ENCODE peak calls at places on chromosomes 4 and X, in five cellular contexts. One of them, this sample, is unnamed.

GRCh38 chr4:56874918-56875317 is 32.8 kb upstream of the REST start:
- DNase-seq in nephron progenitor cell: no peak
- DNase-seq in tibial nerve: no peak
- DNase-seq in astrocyte of the spinal cord: no peak
- DNase-seq in choroid plexus epithelial cell: no peak
- DNase-seq in this sample: no peak

GRCh38 chr4:137609693-137610450 is 77.6 kb upstream of the PCDH18 start:
- DNase-seq in nephron progenitor cell: no peak
- DNase-seq in tibial nerve: no peak
- DNase-seq in astrocyte of the spinal cord: peak; percentile 22
- DNase-seq in choroid plexus epithelial cell: peak; percentile 79
- DNase-seq in this sample: peak; percentile 79

GRCh38 chr4:152983774-152984411 is 47.8 kb downstream of the FHDC1 start:
- DNase-seq in nephron progenitor cell: no peak
- DNase-seq in tibial nerve: no peak
- DNase-seq in astrocyte of the spinal cord: peak; percentile 70
- DNase-seq in choroid plexus epithelial cell: peak; percentile 46
- DNase-seq in this sample: peak; percentile 26

GRCh38 chr4:1137063-1137771 is 23.9 kb upstream of the RNF212 start:
- DNase-seq in nephron progenitor cell: no peak
- DNase-seq in tibial nerve: no peak
- DNase-seq in astrocyte of the spinal cord: no peak
- DNase-seq in choroid plexus epithelial cell: peak; percentile 24
- DNase-seq in this sample: no peak

GRCh38 chrX:51893931-51894696 is 691 bp downstream of the MAGED1 start:
- DNase-seq in nephron progenitor cell: peak; percentile 42
- DNase-seq in tibial nerve: no peak
- DNase-seq in astrocyte of the spinal cord: peak; percentile 32
- DNase-seq in choroid plexus epithelial cell: peak; percentile 40
- DNase-seq in this sample: peak; percentile 59

GRCh38 chrX:155216940-155217450 is 735 bp downstream of the VBP1 start:
- DNase-seq in nephron progenitor cell: peak; percentile 4
- DNase-seq in tibial nerve: no peak
- DNase-seq in astrocyte of the spinal cord: no peak
- DNase-seq in choroid plexus epithelial cell: peak; percentile 28
- DNase-seq in this sample: peak; percentile 17

GRCh38 chr4:119526786-119527550 is 101.6 kb downstream of the PDE5A start:
- DNase-seq in nephron progenitor cell: no peak
- DNase-seq in tibial nerve: no peak
- DNase-seq in astrocyte of the spinal cord: peak; percentile 44
- DNase-seq in choroid plexus epithelial cell: no peak
- DNase-seq in this sample: no peak

GRCh38 chr4:13088726-13089658 is 395.1 kb downstream of the RAB28 start:
- DNase-seq in nephron progenitor cell: no peak
- DNase-seq in tibial nerve: no peak
- DNase-seq in astrocyte of the spinal cord: peak; percentile 5
- DNase-seq in choroid plexus epithelial cell: peak; percentile 4
- DNase-seq in this sample: peak; percentile 37

GRCh38 chrX:24294619-24295018 is 19.2 kb downstream of the SUPT20HL2 start:
- DNase-seq in nephron progenitor cell: peak; percentile 24
- DNase-seq in tibial nerve: no peak
- DNase-seq in astrocyte of the spinal cord: no peak
- DNase-seq in choroid plexus epithelial cell: peak; percentile 45
- DNase-seq in this sample: peak; percentile 75

GRCh38 chrX:74195605-74196004 is 108.4 kb upstream of the ZCCHC13 start:
- DNase-seq in nephron progenitor cell: no peak
- DNase-seq in tibial nerve: no peak
- DNase-seq in astrocyte of the spinal cord: no peak
- DNase-seq in choroid plexus epithelial cell: no peak
- DNase-seq in this sample: no peak

GRCh38 chr4:101187837-101188236 is 159.5 kb downstream of the PPP3CA start:
- DNase-seq in nephron progenitor cell: no peak
- DNase-seq in tibial nerve: no peak
- DNase-seq in astrocyte of the spinal cord: no peak
- DNase-seq in choroid plexus epithelial cell: peak; percentile 46
- DNase-seq in this sample: no peak

GRCh38 chrX:10370976-10371375 is 214.2 kb downstream of the CLCN4 start:
- DNase-seq in nephron progenitor cell: no peak
- DNase-seq in tibial nerve: no peak
- DNase-seq in astrocyte of the spinal cord: no peak
- DNase-seq in choroid plexus epithelial cell: no peak
- DNase-seq in this sample: no peak

GRCh38 chr4:119735136-119735770 is 106.6 kb upstream of the PDE5A start:
- DNase-seq in nephron progenitor cell: no peak
- DNase-seq in tibial nerve: no peak
- DNase-seq in astrocyte of the spinal cord: peak; percentile 97
- DNase-seq in choroid plexus epithelial cell: peak; percentile 96
- DNase-seq in this sample: no peak

GRCh38 chrX:119757979-119758681 is at the start of gene SOWAHD:
- DNase-seq in nephron progenitor cell: peak; percentile 61
- DNase-seq in tibial nerve: no peak
- DNase-seq in astrocyte of the spinal cord: no peak
- DNase-seq in choroid plexus epithelial cell: no peak
- DNase-seq in this sample: no peak

GRCh38 chr4:168908093-168908492 is 102.0 kb downstream of the CBR4 start:
- DNase-seq in nephron progenitor cell: no peak
- DNase-seq in tibial nerve: no peak
- DNase-seq in astrocyte of the spinal cord: peak; percentile 76
- DNase-seq in choroid plexus epithelial cell: peak; percentile 48
- DNase-seq in this sample: peak; percentile 32

GRCh38 chrX:1700757-1701156 is 85.9 kb downstream of the ASMT start:
- DNase-seq in nephron progenitor cell: no peak
- DNase-seq in tibial nerve: no peak
- DNase-seq in astrocyte of the spinal cord: no peak
- DNase-seq in choroid plexus epithelial cell: no peak
- DNase-seq in this sample: no peak

GRCh38 chr4:25184056-25184455 is 23.8 kb upstream of the SEPSECS start:
- DNase-seq in nephron progenitor cell: no peak
- DNase-seq in tibial nerve: no peak
- DNase-seq in astrocyte of the spinal cord: no peak
- DNase-seq in choroid plexus epithelial cell: no peak
- DNase-seq in this sample: no peak

GRCh38 chrX:77076896-77077295 is 370.3 kb upstream of the FGF16 start:
- DNase-seq in nephron progenitor cell: no peak
- DNase-seq in tibial nerve: no peak
- DNase-seq in astrocyte of the spinal cord: no peak
- DNase-seq in choroid plexus epithelial cell: no peak
- DNase-seq in this sample: no peak

GRCh38 chr4:82138376-82138775 is 235.4 kb downstream of the HNRNPD start:
- DNase-seq in nephron progenitor cell: no peak
- DNase-seq in tibial nerve: no peak
- DNase-seq in astrocyte of the spinal cord: no peak
- DNase-seq in choroid plexus epithelial cell: no peak
- DNase-seq in this sample: no peak

GRCh38 chrX:75784689-75785491 is at the start of gene MAGEE2:
- DNase-seq in nephron progenitor cell: no peak
- DNase-seq in tibial nerve: no peak
- DNase-seq in astrocyte of the spinal cord: no peak
- DNase-seq in choroid plexus epithelial cell: no peak
- DNase-seq in this sample: no peak

GRCh38 chr4:120718979-120719566 is 203.5 kb downstream of the PRDM5 start:
- DNase-seq in nephron progenitor cell: peak; percentile 37
- DNase-seq in tibial nerve: no peak
- DNase-seq in astrocyte of the spinal cord: peak; percentile 42
- DNase-seq in choroid plexus epithelial cell: peak; percentile 72
- DNase-seq in this sample: peak; percentile 62

GRCh38 chr4:177229331-177229730 is 80.3 kb upstream of the NEIL3 start:
- DNase-seq in nephron progenitor cell: no peak
- DNase-seq in tibial nerve: no peak
- DNase-seq in astrocyte of the spinal cord: peak; percentile 44
- DNase-seq in choroid plexus epithelial cell: peak; percentile 31
- DNase-seq in this sample: no peak

GRCh38 chr4:77713884-77714283 is 105.3 kb downstream of the CNOT6L start:
- DNase-seq in nephron progenitor cell: no peak
- DNase-seq in tibial nerve: no peak
- DNase-seq in astrocyte of the spinal cord: no peak
- DNase-seq in choroid plexus epithelial cell: no peak
- DNase-seq in this sample: no peak

GRCh38 chr4:25818293-25819240 is 44.2 kb downstream of the SEL1L3 start:
- DNase-seq in nephron progenitor cell: no peak
- DNase-seq in tibial nerve: no peak
- DNase-seq in astrocyte of the spinal cord: no peak
- DNase-seq in choroid plexus epithelial cell: peak; percentile 25
- DNase-seq in this sample: no peak

GRCh38 chr4:63396269-63396668 is 1013.0 kb downstream of the TECRL start:
- DNase-seq in nephron progenitor cell: no peak
- DNase-seq in tibial nerve: no peak
- DNase-seq in astrocyte of the spinal cord: no peak
- DNase-seq in choroid plexus epithelial cell: no peak
- DNase-seq in this sample: no peak

GRCh38 chr4:24405926-24406325 is 178.4 kb downstream of the DHX15 start:
- DNase-seq in nephron progenitor cell: no peak
- DNase-seq in tibial nerve: no peak
- DNase-seq in astrocyte of the spinal cord: no peak
- DNase-seq in choroid plexus epithelial cell: no peak
- DNase-seq in this sample: no peak

GRCh38 chr4:124738994-124739393 is 26.5 kb upstream of the ANKRD50 start:
- DNase-seq in nephron progenitor cell: no peak
- DNase-seq in tibial nerve: no peak
- DNase-seq in astrocyte of the spinal cord: no peak
- DNase-seq in choroid plexus epithelial cell: no peak
- DNase-seq in this sample: no peak

GRCh38 chr4:152618971-152619370 is 60.8 kb downstream of the TMEM154 start:
- DNase-seq in nephron progenitor cell: no peak
- DNase-seq in tibial nerve: no peak
- DNase-seq in astrocyte of the spinal cord: no peak
- DNase-seq in choroid plexus epithelial cell: no peak
- DNase-seq in this sample: no peak

GRCh38 chr4:108044951-108045686 is 55.4 kb downstream of the HADH start:
- DNase-seq in nephron progenitor cell: no peak
- DNase-seq in tibial nerve: no peak
- DNase-seq in astrocyte of the spinal cord: no peak
- DNase-seq in choroid plexus epithelial cell: no peak
- DNase-seq in this sample: no peak

GRCh38 chr4:23770011-23770410 is 119.8 kb downstream of the PPARGC1A start:
- DNase-seq in nephron progenitor cell: no peak
- DNase-seq in tibial nerve: no peak
- DNase-seq in astrocyte of the spinal cord: peak; percentile 22
- DNase-seq in choroid plexus epithelial cell: peak; percentile 2
- DNase-seq in this sample: no peak

GRCh38 chr4:151736367-151736766 is 24.4 kb downstream of the GATB start:
- DNase-seq in nephron progenitor cell: no peak
- DNase-seq in tibial nerve: no peak
- DNase-seq in astrocyte of the spinal cord: no peak
- DNase-seq in choroid plexus epithelial cell: no peak
- DNase-seq in this sample: no peak

GRCh38 chr4:118338981-118339765 is 13.6 kb downstream of the PRSS12 start:
- DNase-seq in nephron progenitor cell: no peak
- DNase-seq in tibial nerve: no peak
- DNase-seq in astrocyte of the spinal cord: peak; percentile 72
- DNase-seq in choroid plexus epithelial cell: peak; percentile 72
- DNase-seq in this sample: no peak

GRCh38 chr4:173536808-173537429 is 6.9 kb upstream of the HAND2 start:
- DNase-seq in nephron progenitor cell: peak; percentile 42
- DNase-seq in tibial nerve: no peak
- DNase-seq in astrocyte of the spinal cord: no peak
- DNase-seq in choroid plexus epithelial cell: no peak
- DNase-seq in this sample: no peak

GRCh38 chr4:100841911-100842310 is 324.1 kb upstream of the EMCN start:
- DNase-seq in nephron progenitor cell: no peak
- DNase-seq in tibial nerve: no peak
- DNase-seq in astrocyte of the spinal cord: peak; percentile 31
- DNase-seq in choroid plexus epithelial cell: peak; percentile 14
- DNase-seq in this sample: no peak

GRCh38 chrX:115988825-115989224 is 181.7 kb upstream of the AGTR2 start:
- DNase-seq in nephron progenitor cell: no peak
- DNase-seq in tibial nerve: no peak
- DNase-seq in astrocyte of the spinal cord: no peak
- DNase-seq in choroid plexus epithelial cell: peak; percentile 14
- DNase-seq in this sample: peak; percentile 3

GRCh38 chr4:134906404-134907023 is 704.9 kb upstream of the PABPC4L start:
- DNase-seq in nephron progenitor cell: peak; percentile 15
- DNase-seq in tibial nerve: no peak
- DNase-seq in astrocyte of the spinal cord: peak; percentile 28
- DNase-seq in choroid plexus epithelial cell: peak; percentile 22
- DNase-seq in this sample: peak; percentile 18
- TF ChIP-seq CTCF in nephron progenitor cell: peak; percentile 46
- TF ChIP-seq CTCF in tibial nerve: no peak
- TF ChIP-seq CTCF in astrocyte of the spinal cord: peak; percentile 44
- TF ChIP-seq CTCF in choroid plexus epithelial cell: peak; percentile 43
- TF ChIP-seq CTCF in this sample: peak; percentile 60

DNA sequence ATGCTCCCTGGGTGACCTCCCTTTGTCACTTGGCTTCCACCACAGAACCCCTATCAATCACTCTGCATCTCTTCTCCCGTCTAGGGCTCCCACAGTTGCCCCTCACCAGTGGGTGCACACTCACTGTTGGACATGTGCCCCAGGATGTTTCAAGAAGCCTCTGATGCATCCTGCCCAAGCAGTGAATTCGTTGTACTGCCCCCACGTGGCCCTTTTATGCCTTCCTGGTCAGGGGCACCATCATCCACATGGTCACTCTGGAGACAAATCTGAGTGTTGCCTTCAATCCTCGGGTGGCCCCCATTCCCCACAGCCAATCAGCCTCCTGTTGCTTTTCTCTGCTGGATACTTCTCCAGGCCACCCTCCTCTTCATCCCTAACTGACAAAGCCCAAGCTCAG is 12.2 kb downstream of the ITIH6 start:
- DNase-seq in nephron progenitor cell: no peak
- DNase-seq in tibial nerve: no peak
- DNase-seq in astrocyte of the spinal cord: no peak
- DNase-seq in choroid plexus epithelial cell: peak; percentile 35
- DNase-seq in this sample: peak; percentile 17
- TF ChIP-seq CTCF in nephron progenitor cell: peak; percentile 14
- TF ChIP-seq CTCF in tibial nerve: no peak
- TF ChIP-seq CTCF in astrocyte of the spinal cord: no peak
- TF ChIP-seq CTCF in choroid plexus epithelial cell: peak; percentile 45
- TF ChIP-seq CTCF in this sample: peak; percentile 43

GRCh38 chr4:128347175-128347868 is 59.7 kb upstream of the PGRMC2 start:
- DNase-seq in nephron progenitor cell: no peak
- DNase-seq in tibial nerve: no peak
- DNase-seq in astrocyte of the spinal cord: no peak
- DNase-seq in choroid plexus epithelial cell: peak; percentile 89
- DNase-seq in this sample: no peak
- TF ChIP-seq CTCF in nephron progenitor cell: no peak
- TF ChIP-seq CTCF in tibial nerve: no peak
- TF ChIP-seq CTCF in astrocyte of the spinal cord: no peak
- TF ChIP-seq CTCF in choroid plexus epithelial cell: no peak
- TF ChIP-seq CTCF in this sample: no peak

DNA sequence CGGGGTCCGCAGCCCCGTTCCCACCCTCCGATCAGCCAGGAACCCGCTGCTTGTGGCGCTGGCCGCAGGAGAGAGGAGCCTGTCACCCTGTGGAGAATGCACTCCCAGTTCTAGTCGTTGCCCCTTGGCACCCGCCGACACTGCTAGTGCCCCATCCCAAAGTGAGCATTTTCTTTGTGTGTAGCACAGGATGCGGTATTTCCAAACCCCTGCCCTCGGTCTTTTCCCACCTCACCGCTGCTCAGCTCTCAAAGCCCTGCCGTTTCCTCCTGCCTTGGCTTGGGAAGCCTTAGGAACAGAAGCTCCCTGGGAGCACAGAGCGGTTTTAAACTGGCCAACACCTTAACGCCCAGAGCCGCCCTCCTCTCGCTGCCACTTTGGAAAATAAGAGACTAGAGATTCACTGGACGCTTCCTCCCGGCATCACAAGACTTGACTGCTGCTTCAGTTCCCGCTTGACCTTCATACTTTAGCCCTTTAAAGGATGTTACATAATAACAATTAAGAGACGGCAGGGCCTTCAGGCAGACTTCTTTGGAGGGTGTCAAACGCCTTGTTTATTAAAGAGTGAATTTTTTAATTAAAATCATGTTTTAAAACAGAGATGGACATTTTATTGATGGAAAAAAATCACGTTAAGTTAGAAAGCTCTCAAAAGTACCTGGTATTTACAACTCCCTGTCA is 843 bp downstream of the CYP4V2 start:
- DNase-seq in nephron progenitor cell: peak; percentile 30
- DNase-seq in tibial nerve: no peak
- DNase-seq in astrocyte of the spinal cord: peak; percentile 59
- DNase-seq in choroid plexus epithelial cell: peak; percentile 52
- DNase-seq in this sample: peak; percentile 43
- TF ChIP-seq CTCF in nephron progenitor cell: no peak
- TF ChIP-seq CTCF in tibial nerve: no peak
- TF ChIP-seq CTCF in astrocyte of the spinal cord: no peak
- TF ChIP-seq CTCF in choroid plexus epithelial cell: no peak
- TF ChIP-seq CTCF in this sample: no peak